ENCODE peak calls at places on chromosome 2, in nine cellular contexts. S, L, O, D, E, F, P, B and N are unnamed samples.

GRCh38 chr2:109238580-109238979 is 109.6 kb downstream of the SH3RF3 start:
- DNase-seq in S (no peak), L (peak), O (no peak), D (no peak), E (peak), F (peak), P (no peak), B (peak), N (peak)

GRCh38 chr2:46365913-46366674 is 68.9 kb downstream of the EPAS1 start:
- DNase-seq in S (no peak), L (peak), O (no peak), D (peak), E (no peak), F (no peak), P (no peak), B (no peak), N (no peak)

GRCh38 chr2:51526766-51527165 is 494.8 kb upstream of the NRXN1 start:
- DNase-seq in S (no peak), L (no peak), O (no peak), D (no peak), E (no peak), F (no peak), P (no peak), B (no peak), N (no peak)

GRCh38 chr2:225025917-225026571 is 16.2 kb downstream of the DOCK10 start:
- DNase-seq in S (no peak), L (peak), O (no peak), D (peak), E (no peak), F (no peak), P (no peak), B (no peak), N (no peak)

GRCh38 chr2:204089542-204089941 is 153.0 kb downstream of the ICOS start:
- DNase-seq in S (no peak), L (no peak), O (no peak), D (no peak), E (no peak), F (no peak), P (no peak), B (no peak), N (no peak)

GRCh38 chr2:236535024-236535423 is 34.6 kb upstream of the ACKR3 start:
- DNase-seq in S (no peak), L (peak), O (no peak), D (peak), E (no peak), F (no peak), P (no peak), B (no peak), N (no peak)

GRCh38 chr2:43224571-43225092 is 1.8 kb downstream of the ZFP36L2 start:
- DNase-seq in S (peak), L (peak), O (no peak), D (peak), E (no peak), F (no peak), P (no peak), B (no peak), N (no peak)

GRCh38 chr2:241768850-241769249 is 7.8 kb upstream of the GAL3ST2 start:
- DNase-seq in S (no peak), L (no peak), O (peak), D (no peak), E (no peak), F (no peak), P (no peak), B (no peak), N (no peak)

GRCh38 chr2:242060212-242060835 is 190.8 kb downstream of the RTP5 start:
- DNase-seq in S (no peak), L (peak), O (no peak), D (peak), E (no peak), F (no peak), P (no peak), B (no peak), N (peak)

GRCh38 chr2:170817247-170817998 is 736 bp downstream of the GAD1 start:
- DNase-seq in S (no peak), L (no peak), O (peak), D (peak), E (no peak), F (no peak), P (no peak), B (no peak), N (no peak)

GRCh38 chr2:109466674-109467575 is 146.8 kb downstream of the SEPTIN10 start:
- DNase-seq in S (no peak), L (peak), O (no peak), D (peak), E (no peak), F (no peak), P (peak), B (no peak), N (no peak)

GRCh38 chr2:27509326-27509725 is 12.7 kb downstream of the GCKR start:
- DNase-seq in S (no peak), L (peak), O (no peak), D (no peak), E (no peak), F (no peak), P (no peak), B (no peak), N (peak)

GRCh38 chr2:159539701-159540100 is 76.6 kb downstream of the BAZ2B start:
- DNase-seq in S (no peak), L (no peak), O (no peak), D (peak), E (no peak), F (no peak), P (no peak), B (no peak), N (no peak)

GRCh38 chr2:70173520-70173919 is 17.3 kb downstream of the C2orf42 start:
- DNase-seq in S (no peak), L (no peak), O (no peak), D (no peak), E (no peak), F (no peak), P (no peak), B (no peak), N (no peak)

GRCh38 chr2:23384551-23385349 is at the start of gene KLHL29:
- DNase-seq in S (peak), L (peak), O (peak), D (peak), E (peak), F (peak), P (peak), B (peak), N (no peak)

GRCh38 chr2:150732064-150732463 is 244.6 kb upstream of the RND3 start:
- DNase-seq in S (no peak), L (peak), O (no peak), D (peak), E (no peak), F (no peak), P (no peak), B (no peak), N (peak)

GRCh38 chr2:205865794-205866490 is 183.6 kb downstream of the NRP2 start:
- DNase-seq in S (no peak), L (peak), O (no peak), D (peak), E (no peak), F (no peak), P (no peak), B (no peak), N (no peak)

GRCh38 chr2:74032909-74033261 is 48.2 kb downstream of the TET3 start:
- DNase-seq in S (no peak), L (no peak), O (no peak), D (no peak), E (no peak), F (no peak), P (no peak), B (no peak), N (no peak)

GRCh38 chr2:70961648-70961994 is 16.8 kb upstream of the ANKRD53 start:
- DNase-seq in S (no peak), L (no peak), O (no peak), D (no peak), E (no peak), F (no peak), P (no peak), B (no peak), N (no peak)

GRCh38 chr2:201701591-201701990 is 3.1 kb upstream of the MPP4 start:
- DNase-seq in S (no peak), L (no peak), O (no peak), D (no peak), E (no peak), F (no peak), P (no peak), B (no peak), N (no peak)

GRCh38 chr2:146734042-146734715 is 1110.7 kb upstream of the ACVR2A start:
- DNase-seq in S (no peak), L (peak), O (peak), D (peak), E (no peak), F (no peak), P (no peak), B (peak), N (peak)

GRCh38 chr2:9230051-9230802 is 23.6 kb downstream of the ASAP2 start:
- DNase-seq in S (no peak), L (no peak), O (no peak), D (no peak), E (no peak), F (peak), P (no peak), B (no peak), N (no peak)